ENCODE peak calls at places on chromosomes 2 and 18, in ten cellular contexts. R is HepG2, X is PC-3, I is OCI-LY7, C is GM23338, A is neuronal stem cell, M is K562, D is mesenchymal stem cell, F is endothelial cell of umbilical vein, N is hepatocyte. Z is an unnamed sample.

GRCh38 chr2:28035816-28036215 is 145.3 kb downstream of the BABAM2 start:
- DNase-seq in C (peak; percentile 11), A (no peak), D (no peak), X (no peak), N (no peak), M (no peak), F (peak; percentile 75), I (no peak), R (no peak), Z (no peak)

GRCh38 chr2:74093840-74094239 is 53.9 kb downstream of the BOLA3 start:
- DNase-seq in D (no peak), N (no peak), A (no peak), R (no peak), C (no peak), M (no peak), F (no peak), I (no peak), X (no peak), Z (no peak)

GRCh38 chr2:171550613-171551012 is 28.3 kb downstream of the CYBRD1 start:
- DNase-seq in A (no peak), N (no peak), I (no peak), X (no peak), F (no peak), C (no peak), M (no peak), R (no peak), D (no peak), Z (no peak)

GRCh38 chr2:135585586-135585985 is 54.3 kb downstream of the R3HDM1 start:
- DNase-seq in C (peak; percentile 37), F (no peak), A (no peak), N (no peak), I (peak; percentile 24), D (peak; percentile 10), R (no peak), M (no peak), X (peak; percentile 22), Z (no peak)

GRCh38 chr2:99417396-99417795 is 72.4 kb downstream of the REV1 start:
- DNase-seq in D (no peak), F (no peak), A (no peak), R (no peak), N (no peak), M (no peak), C (no peak), X (no peak), I (no peak), Z (no peak)

GRCh38 chr2:127052068-127052770 is 54.7 kb downstream of the BIN1 start:
- DNase-seq in M (no peak), F (no peak), A (no peak), C (no peak), D (no peak), R (no peak), X (no peak), N (no peak), I (no peak), Z (no peak)

GRCh38 chr18:44796505-44797198 is 116.0 kb downstream of the SETBP1 start:
- DNase-seq in A (no peak), D (no peak), N (peak; percentile 59), M (no peak), F (no peak), X (no peak), R (peak; percentile 1), I (no peak), C (no peak), Z (no peak)

GRCh38 chr2:38671946-38672345 is 6.0 kb downstream of the GALM start:
- DNase-seq in C (no peak), I (no peak), F (no peak), D (no peak), M (no peak), R (no peak), N (no peak), X (no peak), A (no peak), Z (no peak)

GRCh38 chr2:111032721-111033532 is 87.8 kb upstream of the BCL2L11 start:
- DNase-seq in N (peak; percentile 84), A (no peak), D (no peak), I (no peak), F (no peak), R (peak; percentile 81), C (no peak), X (peak; percentile 90), M (no peak), Z (no peak)

GRCh38 chr18:23838801-23839366 is 149.6 kb downstream of the LAMA3 start:
- DNase-seq in D (peak; percentile 39), M (no peak), I (no peak), C (no peak), X (peak; percentile 53), F (peak; percentile 37), N (no peak), R (no peak), A (no peak), Z (no peak)

GRCh38 chr2:238158018-238158806 is 558 bp upstream of the ERFE start:
- DNase-seq in D (no peak), N (no peak), M (no peak), F (no peak), R (no peak), X (no peak), I (no peak), C (peak; percentile 64), A (no peak), Z (no peak)

GRCh38 chr2:151251012-151251411 is 10.7 kb downstream of the RBM43 start:
- DNase-seq in A (no peak), D (peak; percentile 65), R (no peak), F (no peak), X (no peak), M (no peak), I (no peak), N (no peak), C (no peak), Z (no peak)

GRCh38 chr2:10895231-10895630 is 16.5 kb upstream of the KCNF1 start:
- DNase-seq in F (no peak), R (no peak), D (no peak), A (no peak), X (no peak), C (no peak), M (no peak), I (no peak), N (no peak), Z (no peak)

GRCh38 chr2:75597949-75598348 is 37.2 kb upstream of the EVA1A start:
- DNase-seq in M (peak; percentile 20), A (no peak), D (no peak), C (peak; percentile 36), F (no peak), R (no peak), I (no peak), X (no peak), N (no peak), Z (no peak)

GRCh38 chr2:63374341-63374740 is 213.9 kb downstream of the WDPCP start:
- DNase-seq in R (no peak), X (no peak), F (no peak), I (no peak), C (no peak), A (no peak), D (no peak), M (no peak), N (no peak), Z (no peak)

GRCh38 chr18:47628898-47629297 is 301.6 kb downstream of the SMAD2 start:
- DNase-seq in M (no peak), C (no peak), N (no peak), A (no peak), R (no peak), I (no peak), F (no peak), X (no peak), D (no peak), Z (no peak)

GRCh38 chr2:36773947-36774346 is 77.4 kb downstream of the VIT start:
- DNase-seq in X (no peak), A (no peak), I (no peak), M (no peak), R (no peak), C (no peak), F (no peak), N (no peak), D (no peak), Z (no peak)

DNA sequence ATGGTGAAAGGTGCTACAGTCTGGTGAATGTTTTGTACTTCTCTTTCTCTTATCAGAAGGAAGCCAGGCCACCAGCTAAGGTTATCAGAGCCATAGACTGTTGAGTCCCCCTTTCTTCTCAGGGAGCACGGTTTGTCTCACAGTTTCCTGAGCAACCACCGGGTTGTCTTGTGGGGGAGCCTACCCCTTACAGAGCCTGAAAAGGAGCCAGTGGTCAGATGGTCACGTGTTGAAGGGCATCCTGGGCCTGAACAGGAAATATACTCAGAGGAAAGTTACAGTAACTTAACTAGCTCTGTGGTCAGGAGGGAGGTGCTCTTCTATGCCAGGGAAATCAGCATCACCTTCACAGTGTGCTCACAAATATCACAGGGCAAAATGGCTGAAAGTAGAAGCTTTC is 11.6 kb downstream of the CD28 start:
- DNase-seq in I (peak; percentile 53), M (peak; percentile 3), A (no peak), C (no peak), D (no peak), R (no peak), X (no peak), N (no peak), F (peak; percentile 86), Z (peak; percentile 74)
- H3K4me1 ChIP-seq in I (peaks cover 71% of the 10 kb centered on the region), M (no peaks in the 10 kb centered on the region), A (peaks cover 9% of the 10 kb centered on the region), C (peaks cover 39% of the 10 kb centered on the region), D (no peaks in the 10 kb centered on the region), R (peaks cover 41% of the 10 kb centered on the region), X (peaks cover 10% of the 10 kb centered on the region), N (no peaks in the 10 kb centered on the region), F (peaks cover 10% of the 10 kb centered on the region), Z (peaks cover 47% of the 10 kb centered on the region)

DNA sequence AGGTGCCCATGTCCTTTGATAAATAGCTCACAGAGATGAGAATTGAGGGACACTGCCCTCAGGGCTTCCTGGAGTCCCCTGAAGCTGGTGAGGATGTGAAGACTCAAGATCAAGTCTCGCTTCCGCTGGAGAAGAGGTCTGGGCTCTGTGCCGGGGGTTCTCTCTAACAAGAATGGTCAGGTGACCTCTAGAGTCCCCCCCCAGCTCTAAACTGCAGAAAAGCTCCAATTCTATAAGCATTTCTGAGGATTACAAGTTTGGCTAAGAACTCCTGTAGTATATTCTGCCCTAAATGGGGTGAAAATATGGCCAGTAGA is 32.4 kb downstream of the LPIN2 start:
- DNase-seq in M (no peak), I (no peak), F (no peak), C (no peak), N (no peak), R (no peak), D (no peak), A (no peak), X (no peak), Z (no peak)
- H3K4me3 ChIP-seq in M (no peak overlapping the region), I (peak overlapping the region; percentile 12), F (no peak overlapping the region), C (no peak overlapping the region), N (no peak overlapping the region), R (no peak overlapping the region), D (peak overlapping the region; percentile 5), A (no peak overlapping the region), X (no peak overlapping the region), Z (no peak overlapping the region)

DNA sequence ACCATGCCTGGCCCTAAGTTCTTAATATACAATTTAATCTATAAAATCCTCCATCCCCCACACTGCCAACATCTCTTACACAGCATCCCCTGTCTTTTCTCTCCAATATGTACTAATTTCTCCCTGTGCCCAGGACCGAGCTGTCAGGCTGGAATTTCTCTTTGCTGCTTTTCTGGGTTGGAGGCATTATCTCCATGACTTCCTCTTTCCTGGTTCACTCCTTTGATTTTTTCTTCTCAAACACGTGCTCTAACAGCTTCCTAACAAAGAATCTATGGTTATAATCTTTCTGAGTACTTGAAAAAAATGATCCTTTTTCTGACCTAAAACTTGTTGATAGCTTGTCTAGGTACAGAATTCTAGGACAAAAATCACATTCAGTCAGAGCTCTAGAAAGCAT is 112.8 kb downstream of the C1D start:
- DNase-seq in A (no peak), N (no peak), M (no peak), F (no peak), D (no peak), X (no peak), I (no peak), R (no peak), C (no peak), Z (no peak)
- H2AFZ ChIP-seq in A (no peak overlapping the region), N (no peak overlapping the region), M (no peak overlapping the region), F (peak overlapping the region; percentile 78), D (no peak overlapping the region), X (no peak overlapping the region), I (no peak overlapping the region), R (no peak overlapping the region), C (peak overlapping the region; percentile 29), Z (no peak overlapping the region)

GRCh38 chr2:25131253-25131566 is 37.2 kb downstream of the POMC start:
- DNase-seq in I (no peak), F (no peak), C (no peak), X (no peak), D (no peak), M (no peak), N (no peak), R (no peak), A (no peak), Z (no peak)
- H3K4me1 ChIP-seq in I (peaks cover 3% of the 10 kb centered on the region), F (peaks cover 4% of the 10 kb centered on the region), C (peaks cover 8% of the 10 kb centered on the region), X (peaks cover 2% of the 10 kb centered on the region), D (peaks cover 3% of the 10 kb centered on the region), M (peaks cover 2% of the 10 kb centered on the region), N (no peaks in the 10 kb centered on the region), R (no peaks in the 10 kb centered on the region), A (peaks cover 23% of the 10 kb centered on the region), Z (peaks cover 4% of the 10 kb centered on the region)

Z was measured in DND-41.